ENCODE peak calls at places on chromosomes 4 and X, in seven cellular contexts. I, M, E, X, T, G and V are unnamed samples.

GRCh38 chrX:2572740-2573139 is 72.0 kb upstream of the DHRSX start:
- DNase-seq in E (peak), I (no peak), T (no peak), G (no peak), M (no peak), X (no peak), V (no peak)

GRCh38 chr4:44162538-44163270 is 285.9 kb downstream of the KCTD8 start:
- DNase-seq in X (no peak), E (no peak), M (no peak), T (no peak), G (no peak), I (no peak), V (no peak)

GRCh38 chr4:47451657-47452056 is 11.8 kb downstream of the COMMD8 start:
- DNase-seq in M (no peak), I (no peak), E (no peak), X (no peak), T (no peak), G (no peak), V (no peak)

GRCh38 chr4:152896819-152897218 is 39.3 kb upstream of the FHDC1 start:
- DNase-seq in M (no peak), I (no peak), T (no peak), X (no peak), G (no peak), E (peak), V (no peak)

GRCh38 chr4:163736876-163737275 is 242.4 kb downstream of the TMA16 start:
- DNase-seq in G (no peak), X (no peak), M (no peak), T (no peak), I (no peak), E (no peak), V (no peak)

GRCh38 chr4:177596035-177596434 is 153.8 kb upstream of the AGA start:
- DNase-seq in X (no peak), T (no peak), G (no peak), M (no peak), E (peak), I (no peak), V (no peak)

GRCh38 chr4:26238782-26239647 is 81.8 kb upstream of the RBPJ start:
- DNase-seq in E (no peak), T (no peak), I (no peak), M (no peak), G (no peak), X (no peak), V (no peak)

GRCh38 chr4:1293981-1294380 is 4.3 kb downstream of the MAEA start:
- DNase-seq in E (no peak), M (no peak), G (no peak), I (no peak), X (no peak), T (no peak), V (no peak)

GRCh38 chrX:25968920-25969319 is 169.2 kb upstream of the MAGEB18 start:
- DNase-seq in M (no peak), G (no peak), X (no peak), T (no peak), E (peak), I (no peak), V (peak)

GRCh38 chr4:172680701-172681100 is 487.9 kb upstream of the GALNT7 start:
- DNase-seq in X (no peak), E (no peak), G (no peak), M (no peak), I (no peak), T (no peak), V (no peak)

GRCh38 chr4:8320386-8320750 is 50.8 kb downstream of the HTRA3 start:
- DNase-seq in G (no peak), X (no peak), E (peak), I (no peak), T (no peak), M (no peak), V (no peak)

GRCh38 chr4:44186096-44186849 is 262.3 kb downstream of the KCTD8 start:
- DNase-seq in X (no peak), I (no peak), T (no peak), E (peak), M (no peak), G (no peak), V (no peak)

GRCh38 chrX:43679778-43680177 is 23.7 kb downstream of the MAOA start:
- DNase-seq in G (no peak), I (no peak), T (no peak), X (no peak), E (peak), M (no peak), V (no peak)

GRCh38 chrX:6904178-6904577 is 243.3 kb upstream of the STS start:
- DNase-seq in M (no peak), E (no peak), T (no peak), X (no peak), I (no peak), G (no peak), V (no peak)

GRCh38 chrX:43505759-43506158 is 150.3 kb upstream of the MAOA start:
- DNase-seq in X (no peak), G (no peak), E (peak), M (no peak), I (no peak), T (no peak), V (no peak)

GRCh38 chrX:91257388-91257787 is 177.3 kb upstream of the PABPC5 start:
- DNase-seq in G (no peak), M (no peak), I (no peak), E (no peak), T (no peak), X (no peak), V (no peak)

GRCh38 chr4:56531823-56532222 is 26.2 kb downstream of the ARL9 start:
- DNase-seq in I (no peak), E (no peak), G (no peak), M (no peak), X (no peak), T (no peak), V (no peak)

GRCh38 chr4:145452447-145453162 is 29.0 kb upstream of the SMAD1 start:
- DNase-seq in G (no peak), I (no peak), M (no peak), E (peak), T (no peak), X (no peak), V (no peak)

GRCh38 chr4:64248151-64248550 is 161.1 kb downstream of the TECRL start:
- DNase-seq in E (no peak), M (no peak), X (no peak), T (no peak), I (no peak), G (no peak), V (no peak)

GRCh38 chrX:23389196-23389792 is 54.6 kb downstream of the PTCHD1 start:
- DNase-seq in M (no peak), G (no peak), X (no peak), T (no peak), I (no peak), E (no peak), V (no peak)

GRCh38 chr4:1345905-1346780 is 865 bp upstream of the UVSSA start:
- DNase-seq in T (peak), I (no peak), M (peak), E (peak), G (peak), X (peak), V (peak)

GRCh38 chr4:154743683-154744340 is at the start of gene LRAT:
- DNase-seq in M (peak), T (peak), I (no peak), G (no peak), E (peak), X (peak), V (peak)

GRCh38 chrX:1394731-1395501 is 3.0 kb upstream of the SLC25A6 start:
- DNase-seq in T (no peak), G (no peak), I (no peak), M (no peak), E (no peak), X (no peak), V (no peak)

GRCh38 chrX:10922158-10922557 is 189.0 kb upstream of the HCCS start:
- DNase-seq in T (no peak), G (no peak), X (no peak), E (peak), M (no peak), I (no peak), V (no peak)

GRCh38 chr4:153207561-153207960 is 3.3 kb downstream of the TRIM2 start:
- DNase-seq in I (no peak), T (no peak), G (no peak), M (no peak), X (no peak), E (peak), V (no peak)